ENCODE peak calls at places on chromosomes 5 and 9, in eight cellular contexts. M is uterus, I is neuronal stem cell, K is OCI-LY7, Z is IMR-90, W is sigmoid colon, L is aorta, X is fibroblast of lung. Y is an unnamed sample.

GRCh38 chr5:141330299-141331080 is at the start of gene PCDHGA1:
- DNase-seq in I (no peak), W (no peak), M (no peak), K (peak; percentile 65), L (no peak), X (peak; percentile 67), Z (peak; percentile 75), Y (no peak)

GRCh38 chr5:133610489-133611356 is 1.6 kb downstream of the FSTL4 start:
- DNase-seq in Z (no peak), K (no peak), I (peak; percentile 74), W (no peak), X (peak; percentile 4), L (no peak), M (peak; percentile 21), Y (peak; percentile 80)

GRCh38 chr9:19229725-19230355 is 653 bp upstream of the DENND4C start:
- DNase-seq in L (no peak), M (no peak), X (no peak), I (no peak), W (peak; percentile 83), Z (no peak), K (peak; percentile 81), Y (peak; percentile 70)

GRCh38 chr9:70113403-70114022 is 69.9 kb downstream of the MAMDC2 start:
- DNase-seq in L (peak; percentile 71), M (peak; percentile 62), Z (peak; percentile 72), K (peak; percentile 43), X (peak; percentile 78), I (peak; percentile 29), W (peak; percentile 78), Y (peak; percentile 61)

GRCh38 chr5:138032028-138032571 is 779 bp downstream of the FAM13B start:
- DNase-seq in W (peak; percentile 79), X (peak; percentile 65), I (no peak), L (peak; percentile 85), M (peak; percentile 54), Z (peak; percentile 43), K (peak; percentile 83), Y (peak; percentile 81)

GRCh38 chr5:107930092-107930491 is 259.4 kb upstream of the EFNA5 start:
- DNase-seq in W (no peak), M (no peak), L (no peak), I (no peak), Z (peak; percentile 28), X (no peak), K (no peak), Y (no peak)

GRCh38 chr5:72013741-72014703 is 93.3 kb upstream of the MAP1B start:
- DNase-seq in W (no peak), X (peak; percentile 53), Z (peak; percentile 57), L (no peak), I (peak; percentile 80), M (no peak), K (no peak), Y (peak; percentile 31)

GRCh38 chr9:2150338-2150737 is 135.2 kb downstream of the SMARCA2 start:
- DNase-seq in K (no peak), M (no peak), W (no peak), Z (no peak), I (no peak), L (no peak), X (no peak), Y (no peak)

GRCh38 chr9:31776471-31776870 is 608.0 kb upstream of the ACO1 start:
- DNase-seq in I (no peak), W (no peak), X (no peak), Z (no peak), L (no peak), K (no peak), M (no peak), Y (peak; percentile 53)

GRCh38 chr9:121771418-121771817 is 120.0 kb downstream of the DAB2IP start:
- DNase-seq in I (no peak), X (no peak), L (peak; percentile 45), W (peak; percentile 61), K (no peak), Z (no peak), M (peak; percentile 53), Y (peak; percentile 7)

GRCh38 chr5:171954721-171955120 is 51.7 kb downstream of the FBXW11 start:
- DNase-seq in L (no peak), K (no peak), I (no peak), Z (peak; percentile 73), W (no peak), X (peak; percentile 21), M (no peak), Y (no peak)
- H3K4me1 ChIP-seq in L (peaks cover 6% of the 10 kb centered on the region), K (no peaks in the 10 kb centered on the region), I (peaks cover 1% of the 10 kb centered on the region), Z (peaks cover 22% of the 10 kb centered on the region), W (peaks cover 67% of the 10 kb centered on the region), X (peaks cover 24% of the 10 kb centered on the region), M (peaks cover 6% of the 10 kb centered on the region), Y (peaks cover 73% of the 10 kb centered on the region)

DNA sequence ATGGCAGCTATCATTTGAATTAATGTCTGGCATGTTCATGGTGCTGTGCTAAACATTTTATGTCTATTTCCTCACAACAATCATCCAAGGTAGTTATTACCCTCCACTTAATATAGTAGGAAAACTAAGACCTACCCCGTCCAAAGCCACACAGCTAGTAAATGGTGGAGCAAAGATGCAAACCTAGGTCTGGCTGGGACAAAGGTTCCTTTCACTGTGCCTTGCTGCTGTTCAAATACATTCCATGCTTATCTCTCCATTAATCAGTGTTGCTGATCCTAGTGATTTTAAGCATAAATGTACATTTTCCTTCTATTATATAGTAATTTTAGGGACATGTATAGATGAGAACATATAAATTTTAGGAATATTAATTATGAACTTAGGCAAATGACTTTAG is 38.7 kb downstream of the CCDC125 start:
- DNase-seq in L (no peak), Z (no peak), M (no peak), I (no peak), X (no peak), W (no peak), K (no peak), Y (no peak)
- H3K27ac ChIP-seq in L (no peak overlapping the region), Z (no peak overlapping the region), M (no peak overlapping the region), I (no peak overlapping the region), X (no peak overlapping the region), W (no peak overlapping the region), K (no peak overlapping the region), Y (no peak overlapping the region)

GRCh38 chr5:81017320-81017719 is 57.2 kb downstream of the RASGRF2 start:
- DNase-seq in M (no peak), Z (no peak), W (no peak), K (no peak), L (no peak), I (no peak), X (no peak), Y (no peak)
- H3K4me1 ChIP-seq in M (no peaks in the 10 kb centered on the region), Z (peaks cover 14% of the 10 kb centered on the region), W (no peaks in the 10 kb centered on the region), K (no peaks in the 10 kb centered on the region), L (no peaks in the 10 kb centered on the region), I (no peaks in the 10 kb centered on the region), X (no peaks in the 10 kb centered on the region), Y (no peaks in the 10 kb centered on the region)

DNA sequence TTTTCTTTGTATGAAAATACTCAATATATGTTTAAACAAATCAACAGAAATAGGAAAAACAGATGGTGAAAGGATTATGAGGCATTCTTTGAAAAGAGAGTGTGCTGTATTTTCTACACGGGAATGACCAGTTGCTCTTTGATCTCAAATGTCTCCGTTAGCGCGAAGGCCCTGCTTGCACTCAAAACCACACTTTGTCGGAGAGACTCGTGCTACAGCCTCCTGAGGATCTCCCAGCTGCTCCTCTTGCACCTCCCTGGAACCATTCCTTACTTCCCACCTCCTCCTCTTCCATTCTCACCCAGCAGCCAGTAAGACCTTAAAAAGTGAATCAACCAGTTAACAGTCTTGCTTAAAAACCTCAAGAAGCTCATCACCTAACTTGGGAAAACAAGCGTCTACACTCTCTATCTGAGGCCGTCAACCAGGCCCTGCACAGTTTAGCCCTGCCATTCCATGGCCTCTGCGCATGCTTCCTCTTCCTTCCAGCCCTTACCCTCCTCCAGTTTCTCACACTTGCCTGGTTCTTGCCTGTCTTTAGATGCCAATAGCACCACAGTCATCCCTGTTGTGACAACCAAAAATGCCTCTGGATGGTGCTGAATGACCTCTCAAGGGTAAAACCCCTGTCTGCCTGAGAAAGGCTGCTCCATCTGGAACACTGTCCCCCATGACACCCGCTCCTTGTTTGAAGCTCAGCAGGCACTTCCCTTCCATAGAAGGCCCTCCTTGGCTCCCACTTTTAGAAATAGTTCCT is 594.7 kb upstream of the WWC1 start:
- DNase-seq in K (no peak), W (no peak), L (no peak), M (no peak), Z (no peak), X (no peak), I (no peak), Y (no peak)
- H3K27ac ChIP-seq in K (no peak overlapping the region), W (no peak overlapping the region), L (no peak overlapping the region), M (no peak overlapping the region), Z (no peak overlapping the region), X (no peak overlapping the region), I (no peak overlapping the region), Y (no peak overlapping the region)

DNA sequence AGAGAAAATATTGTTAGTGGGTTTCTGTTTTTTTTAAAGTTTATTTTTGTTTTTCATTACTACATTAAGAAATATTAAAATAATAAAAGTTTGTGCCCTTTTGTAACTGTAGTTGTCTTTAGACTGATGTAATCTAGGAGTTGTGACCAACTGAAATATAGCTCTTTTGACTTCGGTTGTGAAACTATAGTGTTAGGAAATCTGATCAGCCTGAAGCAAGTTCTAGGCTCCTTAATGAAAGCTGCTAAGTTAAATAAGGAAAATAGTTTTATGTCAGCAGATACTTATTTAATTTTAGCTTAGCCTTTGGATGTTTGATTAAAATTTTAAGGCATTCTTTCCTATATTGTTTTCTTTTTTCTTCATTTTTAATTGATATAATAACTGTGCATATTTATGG is 14.2 kb downstream of the AP3S1 start:
- DNase-seq in M (no peak), X (peak; percentile 79), W (no peak), L (no peak), I (no peak), Z (peak; percentile 24), K (no peak), Y (no peak)
- H3K4me1 ChIP-seq in M (peaks cover 5% of the 10 kb centered on the region), X (peaks cover 2% of the 10 kb centered on the region), W (peaks cover 53% of the 10 kb centered on the region), L (peaks cover 5% of the 10 kb centered on the region), I (peaks cover 11% of the 10 kb centered on the region), Z (peaks cover 12% of the 10 kb centered on the region), K (no peaks in the 10 kb centered on the region), Y (peaks cover 7% of the 10 kb centered on the region)

DNA sequence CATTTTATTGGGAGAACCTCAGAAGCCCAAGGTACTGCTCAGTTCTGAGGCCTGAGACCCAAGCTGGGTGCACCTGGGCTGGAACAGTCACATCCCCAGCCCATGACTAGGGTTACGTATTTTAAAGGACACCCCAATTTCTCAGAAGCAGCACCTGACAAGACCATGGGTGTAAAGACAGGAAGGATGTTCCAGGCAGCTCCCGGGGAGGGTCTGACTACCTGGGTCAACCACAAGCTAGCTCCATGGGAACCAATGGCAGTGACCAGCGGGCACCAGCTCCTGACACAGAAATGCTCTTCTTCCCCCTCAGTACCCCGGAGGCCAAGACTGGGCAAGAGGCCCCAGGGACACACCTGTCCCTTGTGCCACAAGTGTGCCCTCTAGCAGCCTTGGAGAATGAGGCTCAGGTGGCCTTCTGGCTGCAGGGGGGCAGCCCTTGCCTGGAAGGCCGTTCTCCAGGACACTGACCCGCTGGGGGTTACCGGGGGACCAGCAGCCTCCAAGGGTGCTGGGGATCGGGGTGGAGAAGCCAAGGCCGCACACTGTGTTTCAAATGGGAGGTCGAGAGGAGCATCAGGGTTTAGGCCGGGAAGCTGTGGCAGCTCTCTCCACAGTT is 52.6 kb downstream of the IPPK start:
- DNase-seq in L (no peak), K (no peak), X (no peak), M (no peak), Z (no peak), W (peak; percentile 61), I (no peak), Y (no peak)
- H3K27ac ChIP-seq in L (peak overlapping the region; percentile 6), K (no peak overlapping the region), X (no peak overlapping the region), M (peak overlapping the region; percentile 77), Z (no peak overlapping the region), W (peak overlapping the region; percentile 79), I (no peak overlapping the region), Y (peak overlapping the region; percentile 93)

DNA sequence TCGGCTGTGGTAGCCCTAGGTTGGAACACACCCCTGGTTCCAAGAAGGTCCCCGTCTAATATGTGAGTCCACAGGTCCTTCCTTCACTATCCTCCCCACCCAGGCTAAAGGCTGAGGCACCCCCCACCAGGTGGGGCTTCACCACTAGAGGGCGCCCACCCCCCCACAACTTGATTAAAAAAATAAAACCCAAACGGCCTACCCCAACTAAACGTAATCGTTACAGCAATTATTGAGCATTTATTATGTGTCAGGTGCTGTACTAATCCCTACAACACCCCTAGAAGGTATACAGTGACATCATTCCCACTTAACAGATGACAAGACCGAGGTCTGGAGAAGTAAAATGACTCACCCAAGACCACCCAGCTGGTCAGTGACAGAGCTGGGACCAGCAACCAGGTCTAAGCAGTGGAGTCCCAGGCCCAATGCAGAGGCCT is 65.0 kb downstream of the FGF18 start:
- DNase-seq in K (peak; percentile 29), W (no peak), I (no peak), L (no peak), Z (no peak), X (peak; percentile 40), M (peak; percentile 46), Y (peak; percentile 33)
- H3K4me1 ChIP-seq in K (no peaks in the 10 kb centered on the region), W (peaks cover 12% of the 10 kb centered on the region), I (peaks cover 2% of the 10 kb centered on the region), L (no peaks in the 10 kb centered on the region), Z (peaks cover 2% of the 10 kb centered on the region), X (peaks cover 2% of the 10 kb centered on the region), M (no peaks in the 10 kb centered on the region), Y (no peaks in the 10 kb centered on the region)